ENCODE peak calls at places on chromosomes 11 and 22, in six cellular contexts. One of them, this sample, is unnamed.

GRCh38 chr11:1568451-1568911 is 3.6 kb downstream of the DUSP8 start:
- DNase-seq in A549: no peak
- DNase-seq in testis: no peak
- DNase-seq in lower leg skin: no peak
- DNase-seq in endothelial cell of umbilical vein: no peak
- DNase-seq in tibial nerve: no peak
- DNase-seq in this sample: no peak

GRCh38 chr11:61747389-61748285 is 4.8 kb upstream of the MYRF start:
- DNase-seq in A549: peak; percentile 78
- DNase-seq in testis: peak; percentile 89
- DNase-seq in tibial nerve: peak; percentile 71
- DNase-seq in lower leg skin: peak; percentile 29
- DNase-seq in endothelial cell of umbilical vein: peak; percentile 52
- DNase-seq in this sample: peak; percentile 84

GRCh38 chr11:106424111-106424510 is 346.6 kb downstream of the AASDHPPT start:
- DNase-seq in endothelial cell of umbilical vein: no peak
- DNase-seq in A549: no peak
- DNase-seq in lower leg skin: no peak
- DNase-seq in tibial nerve: no peak
- DNase-seq in testis: no peak
- DNase-seq in this sample: no peak

GRCh38 chr22:48890693-48891554 is 936.7 kb downstream of the BRD1 start:
- DNase-seq in A549: no peak
- DNase-seq in lower leg skin: no peak
- DNase-seq in testis: no peak
- DNase-seq in tibial nerve: no peak
- DNase-seq in endothelial cell of umbilical vein: no peak
- DNase-seq in this sample: no peak

GRCh38 chr11:18309691-18310090 is 12.2 kb downstream of the HPS5 start:
- DNase-seq in A549: no peak
- DNase-seq in testis: no peak
- DNase-seq in lower leg skin: no peak
- DNase-seq in tibial nerve: no peak
- DNase-seq in endothelial cell of umbilical vein: no peak
- DNase-seq in this sample: no peak

GRCh38 chr11:43580735-43581369 is 99.7 kb upstream of the HSD17B12 start:
- DNase-seq in endothelial cell of umbilical vein: no peak
- DNase-seq in tibial nerve: no peak
- DNase-seq in A549: no peak
- DNase-seq in lower leg skin: no peak
- DNase-seq in testis: peak; percentile 47
- DNase-seq in this sample: no peak

GRCh38 chr22:44392446-44392921 is 79.7 kb upstream of the SHISAL1 start:
- DNase-seq in A549: no peak
- DNase-seq in endothelial cell of umbilical vein: no peak
- DNase-seq in lower leg skin: no peak
- DNase-seq in tibial nerve: no peak
- DNase-seq in testis: no peak
- DNase-seq in this sample: no peak

GRCh38 chr11:2312232-2313042 is 10.6 kb downstream of the TSPAN32 start:
- DNase-seq in lower leg skin: no peak
- DNase-seq in testis: no peak
- DNase-seq in tibial nerve: no peak
- DNase-seq in endothelial cell of umbilical vein: no peak
- DNase-seq in A549: no peak
- DNase-seq in this sample: peak; percentile 80

GRCh38 chr22:18001040-18001893 is 23.1 kb downstream of the MICAL3 start:
- DNase-seq in tibial nerve: peak; percentile 87
- DNase-seq in testis: peak; percentile 94
- DNase-seq in lower leg skin: peak; percentile 88
- DNase-seq in A549: peak; percentile 98
- DNase-seq in endothelial cell of umbilical vein: peak; percentile 96
- DNase-seq in this sample: peak; percentile 87

GRCh38 chr22:39110631-39111561 is 13.9 kb downstream of the APOBEC3H start:
- DNase-seq in lower leg skin: no peak
- DNase-seq in endothelial cell of umbilical vein: no peak
- DNase-seq in A549: no peak
- DNase-seq in testis: no peak
- DNase-seq in tibial nerve: no peak
- DNase-seq in this sample: no peak

GRCh38 chr11:48019230-48019584 is 38.8 kb downstream of the PTPRJ start:
- DNase-seq in tibial nerve: no peak
- DNase-seq in lower leg skin: no peak
- DNase-seq in A549: no peak
- DNase-seq in endothelial cell of umbilical vein: peak; percentile 65
- DNase-seq in testis: no peak
- DNase-seq in this sample: no peak

GRCh38 chr11:94175545-94175944 is 46.9 kb downstream of the PANX1 start:
- DNase-seq in A549: no peak
- DNase-seq in tibial nerve: no peak
- DNase-seq in lower leg skin: peak; percentile 17
- DNase-seq in testis: no peak
- DNase-seq in endothelial cell of umbilical vein: no peak
- DNase-seq in this sample: no peak

GRCh38 chr11:113401718-113402117 is 14.1 kb downstream of the ANKK1 start:
- DNase-seq in endothelial cell of umbilical vein: peak; percentile 9
- DNase-seq in testis: peak; percentile 86
- DNase-seq in A549: peak; percentile 12
- DNase-seq in lower leg skin: peak; percentile 35
- DNase-seq in tibial nerve: no peak
- DNase-seq in this sample: no peak

GRCh38 chr11:62012451-62013265 is 45.2 kb upstream of the FTH1 start:
- DNase-seq in lower leg skin: no peak
- DNase-seq in endothelial cell of umbilical vein: no peak
- DNase-seq in tibial nerve: no peak
- DNase-seq in A549: peak; percentile 41
- DNase-seq in testis: no peak
- DNase-seq in this sample: no peak

GRCh38 chr11:47946682-47947575 is 33.4 kb upstream of the PTPRJ start:
- DNase-seq in A549: peak; percentile 98
- DNase-seq in testis: peak; percentile 37
- DNase-seq in tibial nerve: peak; percentile 77
- DNase-seq in endothelial cell of umbilical vein: peak; percentile 88
- DNase-seq in lower leg skin: peak; percentile 69
- DNase-seq in this sample: peak; percentile 86

GRCh38 chr22:28819253-28820096 is 19.1 kb upstream of the XBP1 start:
- DNase-seq in endothelial cell of umbilical vein: no peak
- DNase-seq in tibial nerve: no peak
- DNase-seq in lower leg skin: no peak
- DNase-seq in A549: no peak
- DNase-seq in testis: no peak
- DNase-seq in this sample: no peak

GRCh38 chr11:45285931-45286632 is at the start of gene SYT13:
- DNase-seq in tibial nerve: no peak
- DNase-seq in A549: peak; percentile 62
- DNase-seq in endothelial cell of umbilical vein: no peak
- DNase-seq in testis: peak; percentile 14
- DNase-seq in lower leg skin: no peak
- DNase-seq in this sample: no peak

GRCh38 chr11:393219-394033 is 583 bp upstream of the PKP3 start:
- DNase-seq in tibial nerve: no peak
- DNase-seq in endothelial cell of umbilical vein: no peak
- DNase-seq in testis: no peak
- DNase-seq in lower leg skin: peak; percentile 77
- DNase-seq in A549: peak; percentile 97
- DNase-seq in this sample: no peak
- TF ChIP-seq POLR2A in tibial nerve: no peak
- TF ChIP-seq POLR2A in endothelial cell of umbilical vein: no peak
- TF ChIP-seq POLR2A in testis: no peak
- TF ChIP-seq POLR2A in lower leg skin: no peak
- TF ChIP-seq POLR2A in A549: peak; percentile 38
- TF ChIP-seq POLR2A in this sample: no peak

DNA sequence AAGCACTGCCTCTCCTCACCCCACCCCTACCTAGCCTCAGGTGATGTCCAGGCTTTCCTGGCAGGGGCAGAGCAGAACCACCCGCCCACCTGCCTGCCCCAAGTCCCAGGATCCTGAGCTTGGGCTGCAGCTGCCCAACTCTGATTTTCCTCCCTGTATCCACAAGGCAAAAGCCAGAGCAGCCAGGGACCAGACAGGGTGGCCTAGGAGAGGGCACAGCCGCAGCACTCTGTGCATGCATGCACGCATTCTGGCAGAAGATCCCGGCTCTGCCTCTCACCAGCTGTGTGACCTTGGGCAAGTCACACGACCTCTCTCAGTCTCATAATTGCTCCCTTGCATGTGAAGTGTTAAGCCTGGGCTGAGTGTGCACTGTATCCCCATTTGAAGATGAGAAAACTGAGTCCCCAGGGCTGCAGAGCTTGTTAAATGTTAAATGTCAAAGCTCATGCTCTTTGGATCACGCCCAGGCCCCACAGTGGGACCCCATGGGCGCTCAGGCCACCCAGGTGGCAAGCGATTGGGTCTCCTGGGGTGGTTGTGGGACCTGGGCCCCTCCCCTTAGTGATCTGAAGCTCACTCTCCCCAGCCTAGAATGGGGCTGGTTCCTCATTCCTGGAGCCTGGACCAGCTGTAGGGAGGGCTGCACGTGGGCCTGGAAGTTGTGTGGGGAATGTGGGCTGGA is 2.8 kb upstream of the CARNS1 start:
- DNase-seq in testis: no peak
- DNase-seq in endothelial cell of umbilical vein: no peak
- DNase-seq in A549: no peak
- DNase-seq in tibial nerve: no peak
- DNase-seq in lower leg skin: no peak
- DNase-seq in this sample: no peak
- TF ChIP-seq POLR2A in testis: no peak
- TF ChIP-seq POLR2A in endothelial cell of umbilical vein: no peak
- TF ChIP-seq POLR2A in A549: no peak
- TF ChIP-seq POLR2A in tibial nerve: no peak
- TF ChIP-seq POLR2A in lower leg skin: no peak
- TF ChIP-seq POLR2A in this sample: no peak

GRCh38 chr22:24156915-24157782 is 24.1 kb upstream of the SUSD2 start:
- DNase-seq in endothelial cell of umbilical vein: peak; percentile 75
- DNase-seq in lower leg skin: peak; percentile 72
- DNase-seq in A549: peak; percentile 82
- DNase-seq in testis: peak; percentile 86
- DNase-seq in tibial nerve: peak; percentile 68
- DNase-seq in this sample: peak; percentile 81
- TF ChIP-seq POLR2A in endothelial cell of umbilical vein: no peak
- TF ChIP-seq POLR2A in lower leg skin: no peak
- TF ChIP-seq POLR2A in A549: no peak
- TF ChIP-seq POLR2A in testis: no peak
- TF ChIP-seq POLR2A in tibial nerve: no peak
- TF ChIP-seq POLR2A in this sample: no peak

DNA sequence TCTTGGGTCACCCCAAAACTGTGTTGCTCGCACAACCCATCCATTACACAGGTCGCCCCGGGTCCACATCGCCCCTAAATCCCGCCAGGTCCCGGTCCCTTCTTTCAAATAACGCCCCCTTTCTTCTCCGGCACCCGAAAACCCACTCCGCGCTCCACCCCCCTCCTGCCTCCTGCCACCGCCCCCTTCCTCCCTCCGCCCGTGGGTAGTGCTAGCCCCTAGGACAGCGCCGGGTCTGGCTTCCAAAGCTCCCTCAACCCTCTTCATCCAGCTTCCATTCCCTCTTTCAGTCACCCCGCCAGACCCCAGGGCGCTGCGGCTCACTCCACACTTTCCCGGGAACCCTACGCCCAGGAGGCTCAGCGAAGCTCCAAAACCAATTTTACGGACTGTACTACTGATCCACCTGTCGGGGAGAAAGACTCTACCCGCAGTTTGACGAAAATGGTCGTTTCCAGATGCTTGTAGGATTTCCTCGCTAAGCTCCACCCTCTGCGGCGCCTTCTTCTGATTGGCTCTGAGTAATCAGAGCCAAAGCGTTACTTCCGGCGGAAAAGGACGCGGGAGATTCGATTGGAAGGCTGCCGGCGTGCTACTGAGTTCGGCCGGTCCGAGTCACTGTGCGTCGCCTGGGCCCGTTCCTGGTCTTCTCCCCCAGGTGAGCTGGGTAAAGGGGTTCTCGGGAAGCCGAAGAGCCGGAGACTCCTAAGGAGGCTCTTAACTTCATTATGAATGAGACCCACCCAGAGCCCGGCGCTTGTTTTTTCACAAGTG is at the start of gene DDIAS:
- DNase-seq in tibial nerve: peak; percentile 97
- DNase-seq in lower leg skin: peak; percentile 97
- DNase-seq in testis: peak; percentile 99
- DNase-seq in endothelial cell of umbilical vein: peak; percentile 96
- DNase-seq in A549: peak; percentile 92
- DNase-seq in this sample: peak; percentile 97
- TF ChIP-seq POLR2A in tibial nerve: peak; percentile 62
- TF ChIP-seq POLR2A in lower leg skin: no peak
- TF ChIP-seq POLR2A in testis: peak; percentile 51
- TF ChIP-seq POLR2A in endothelial cell of umbilical vein: peak; percentile 34
- TF ChIP-seq POLR2A in A549: peak; percentile 33
- TF ChIP-seq POLR2A in this sample: peak; percentile 70

DNA sequence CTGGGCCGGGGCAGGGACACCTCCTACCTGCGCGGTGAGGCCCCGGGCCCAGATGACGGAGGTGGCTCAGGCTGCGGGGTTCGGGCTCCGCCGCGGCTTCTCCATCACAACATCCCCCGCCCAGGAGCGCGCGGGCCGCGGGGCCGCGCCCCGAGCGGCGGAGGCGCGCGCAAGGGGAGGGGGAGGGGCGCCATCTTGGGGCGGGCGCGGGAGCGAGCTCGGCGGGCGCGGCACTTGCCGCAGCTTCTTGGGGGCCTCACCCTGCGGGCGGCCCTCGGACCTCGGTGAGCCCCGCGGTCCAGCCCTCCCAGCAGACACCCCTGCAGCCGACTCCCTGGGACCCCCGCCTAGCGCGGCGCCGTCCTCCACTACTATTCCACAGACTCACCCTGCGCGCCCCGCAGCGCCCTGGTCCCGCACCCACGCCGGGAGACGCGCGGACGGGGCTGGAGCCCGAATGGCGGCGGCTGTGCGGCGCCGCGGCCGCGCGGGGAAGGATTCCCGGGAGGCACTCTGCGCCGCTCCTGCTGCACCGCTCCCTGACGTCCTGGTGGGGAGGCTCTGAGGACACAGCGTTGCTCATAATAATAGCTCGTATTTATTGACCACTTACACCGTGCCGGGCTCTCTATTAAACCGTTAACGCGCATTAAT is at the start of gene APBB1:
- DNase-seq in endothelial cell of umbilical vein: peak; percentile 67
- DNase-seq in A549: peak; percentile 62
- DNase-seq in tibial nerve: peak; percentile 58
- DNase-seq in lower leg skin: no peak
- DNase-seq in testis: peak; percentile 77
- DNase-seq in this sample: peak; percentile 65
- TF ChIP-seq POLR2A in endothelial cell of umbilical vein: peak; percentile 79
- TF ChIP-seq POLR2A in A549: peak; percentile 60
- TF ChIP-seq POLR2A in tibial nerve: peak; percentile 45
- TF ChIP-seq POLR2A in lower leg skin: no peak
- TF ChIP-seq POLR2A in testis: no peak
- TF ChIP-seq POLR2A in this sample: peak; percentile 29

GRCh38 chr11:64148917-64149617 is 16.8 kb downstream of the MACROD1 start:
- DNase-seq in testis: no peak
- DNase-seq in A549: no peak
- DNase-seq in lower leg skin: no peak
- DNase-seq in tibial nerve: no peak
- DNase-seq in endothelial cell of umbilical vein: no peak
- DNase-seq in this sample: no peak
- TF ChIP-seq POLR2A in testis: no peak
- TF ChIP-seq POLR2A in A549: no peak
- TF ChIP-seq POLR2A in lower leg skin: no peak
- TF ChIP-seq POLR2A in tibial nerve: no peak
- TF ChIP-seq POLR2A in endothelial cell of umbilical vein: no peak
- TF ChIP-seq POLR2A in this sample: no peak

This sample was measured in uterus.